ENCODE peak calls at places on chromosomes 13 and 19, in six cellular contexts. Y is stimulated activated naive CD8-positive, alpha-beta T cell treated with anti-CD3 and anti-CD28 coated beads, Interleukin-15, Interleukin-2, amounts not matched to agents 100 U/mL and 50 U/mL, for 24 hours; I is HuH-7.5; W is stimulated activated CD8-positive, alpha-beta memory T cell treated with anti-CD3 and anti-CD28 coated beads, Interleukin-2, amount 100 ng/mL, for 1 hour; D is activated gamma-delta T cell treated with Interleukin-2 at 50 U/mL for 16 hours; R is NCI-H1092 treated with DMSO at 0.1 percent for 48 hours. Z is an unnamed sample.

GRCh38 chr13:29922281-29922821 is 71.9 kb upstream of the UBL3 start:
- DNase-seq in Y (no peak), I (no peak), W (no peak), D (no peak), R (no peak), Z (no peak)

GRCh38 chr13:100636441-100636840 is 38.2 kb downstream of the TMTC4 start:
- DNase-seq in Y (no peak), I (no peak), W (no peak), D (no peak), R (no peak), Z (no peak)

GRCh38 chr13:39284801-39285388 is 246.6 kb downstream of the NHLRC3 start:
- DNase-seq in Y (no peak), I (no peak), W (no peak), D (no peak), R (no peak), Z (no peak)

GRCh38 chr19:2446390-2446789 is 10.4 kb downstream of the LMNB2 start:
- DNase-seq in Y (peak), I (no peak), W (no peak), D (no peak), R (peak), Z (peak)

GRCh38 chr13:51444922-51445321 is 7.9 kb downstream of the INTS6 start:
- DNase-seq in Y (no peak), I (no peak), W (no peak), D (no peak), R (no peak), Z (no peak)

GRCh38 chr13:45417790-45418534 is at the start of gene SLC25A30:
- DNase-seq in Y (peak), I (peak), W (peak), D (peak), R (peak), Z (peak)

GRCh38 chr13:82749551-82749950 is 1132.7 kb downstream of the SLITRK1 start:
- DNase-seq in Y (no peak), I (no peak), W (no peak), D (no peak), R (no peak), Z (no peak)

GRCh38 chr19:18817574-18817973 is 14.2 kb upstream of the UPF1 start:
- DNase-seq in Y (no peak), I (no peak), W (no peak), D (no peak), R (no peak), Z (no peak)

GRCh38 chr19:17346109-17346671 is 8.8 kb downstream of the GTPBP3 start:
- DNase-seq in Y (peak), I (peak), W (peak), D (peak), R (peak), Z (peak)

GRCh38 chr19:56120371-56121179 is 520 bp downstream of the ZNF787 start:
- DNase-seq in Y (peak), I (peak), W (peak), D (peak), R (no peak), Z (peak)

Z was measured in activated naive CD4-positive, alpha-beta T cell.